ENCODE peak calls at places on chromosomes 12 and 14, in seven cellular contexts. One of them, this sample, is unnamed.

GRCh38 chr12:109388167-109388563 is 40.5 kb downstream of the MYO1H start:
- DNase-seq in SJSA1: no peak
- DNase-seq in HS-5: no peak
- DNase-seq in GM03348: no peak
- DNase-seq in endodermal cell: no peak
- DNase-seq in activated T-helper 1 cell treated with Interleukin-2 at 50 U/mL for 16 hours: no peak
- DNase-seq in brain microvascular endothelial cell: no peak
- DNase-seq in this sample: no peak

GRCh38 chr14:75553157-75553556 is 25.3 kb upstream of the FLVCR2 start:
- DNase-seq in brain microvascular endothelial cell: no peak
- DNase-seq in HS-5: no peak
- DNase-seq in activated T-helper 1 cell treated with Interleukin-2 at 50 U/mL for 16 hours: no peak
- DNase-seq in SJSA1: no peak
- DNase-seq in endodermal cell: no peak
- DNase-seq in GM03348: no peak
- DNase-seq in this sample: no peak

GRCh38 chr12:30164937-30165336 is 381.2 kb upstream of the TMTC1 start:
- DNase-seq in HS-5: no peak
- DNase-seq in endodermal cell: no peak
- DNase-seq in brain microvascular endothelial cell: no peak
- DNase-seq in SJSA1: no peak
- DNase-seq in GM03348: no peak
- DNase-seq in activated T-helper 1 cell treated with Interleukin-2 at 50 U/mL for 16 hours: no peak
- DNase-seq in this sample: no peak

GRCh38 chr12:79058342-79058741 is 193.8 kb downstream of the SYT1 start:
- DNase-seq in SJSA1: peak
- DNase-seq in activated T-helper 1 cell treated with Interleukin-2 at 50 U/mL for 16 hours: no peak
- DNase-seq in brain microvascular endothelial cell: peak
- DNase-seq in endodermal cell: no peak
- DNase-seq in HS-5: peak
- DNase-seq in GM03348: no peak
- DNase-seq in this sample: peak

GRCh38 chr12:10771132-10771733 is 31.2 kb downstream of the TAS2R7 start:
- DNase-seq in GM03348: peak
- DNase-seq in brain microvascular endothelial cell: peak
- DNase-seq in SJSA1: no peak
- DNase-seq in HS-5: no peak
- DNase-seq in activated T-helper 1 cell treated with Interleukin-2 at 50 U/mL for 16 hours: no peak
- DNase-seq in endodermal cell: no peak
- DNase-seq in this sample: peak

GRCh38 chr12:54596526-54596946 is 8.1 kb upstream of the PPP1R1A start:
- DNase-seq in SJSA1: peak
- DNase-seq in endodermal cell: peak
- DNase-seq in GM03348: peak
- DNase-seq in activated T-helper 1 cell treated with Interleukin-2 at 50 U/mL for 16 hours: peak
- DNase-seq in brain microvascular endothelial cell: peak
- DNase-seq in HS-5: no peak
- DNase-seq in this sample: peak

GRCh38 chr12:108561852-108562347 is 496 bp upstream of the ISCU start:
- DNase-seq in endodermal cell: no peak
- DNase-seq in activated T-helper 1 cell treated with Interleukin-2 at 50 U/mL for 16 hours: no peak
- DNase-seq in HS-5: no peak
- DNase-seq in SJSA1: no peak
- DNase-seq in GM03348: no peak
- DNase-seq in brain microvascular endothelial cell: no peak
- DNase-seq in this sample: no peak

GRCh38 chr12:100688451-100688864 is 106.1 kb upstream of the ANO4 start:
- DNase-seq in SJSA1: no peak
- DNase-seq in endodermal cell: no peak
- DNase-seq in activated T-helper 1 cell treated with Interleukin-2 at 50 U/mL for 16 hours: no peak
- DNase-seq in HS-5: no peak
- DNase-seq in GM03348: no peak
- DNase-seq in brain microvascular endothelial cell: no peak
- DNase-seq in this sample: no peak

GRCh38 chr12:49208146-49208545 is 19.3 kb upstream of the TUBA1A start:
- DNase-seq in HS-5: no peak
- DNase-seq in brain microvascular endothelial cell: no peak
- DNase-seq in activated T-helper 1 cell treated with Interleukin-2 at 50 U/mL for 16 hours: no peak
- DNase-seq in SJSA1: no peak
- DNase-seq in endodermal cell: no peak
- DNase-seq in GM03348: no peak
- DNase-seq in this sample: no peak

GRCh38 chr14:68440776-68441175 is 352.1 kb downstream of the ZFP36L1 start:
- DNase-seq in activated T-helper 1 cell treated with Interleukin-2 at 50 U/mL for 16 hours: no peak
- DNase-seq in HS-5: peak
- DNase-seq in endodermal cell: no peak
- DNase-seq in brain microvascular endothelial cell: no peak
- DNase-seq in SJSA1: no peak
- DNase-seq in GM03348: no peak
- DNase-seq in this sample: peak